ENCODE peak calls at places on chromosomes 13 and 19, in ten cellular contexts. F is K562, Z is prostate gland, L is SK-N-SH, K is suprapubic skin, P is breast epithelium, Y is HCT116, N is GM12878, G is GM23338, I is upper lobe of left lung. O is an unnamed sample.

GRCh38 chr19:19619121-19619848 is 798 bp upstream of the PBX4 start:
- DNase-seq in F (no peak), Z (no peak), L (no peak), K (no peak), P (no peak), Y (no peak), N (no peak), G (peak; percentile 26), I (peak; percentile 60), O (no peak)

GRCh38 chr13:33205804-33206221 is 79.7 kb downstream of the STARD13 start:
- DNase-seq in F (no peak), Z (no peak), L (peak; percentile 33), K (no peak), P (no peak), Y (no peak), N (no peak), G (peak; percentile 32), I (no peak), O (no peak)

GRCh38 chr13:24506698-24507335 is 5.8 kb downstream of the PARP4 start:
- DNase-seq in F (no peak), Z (no peak), L (no peak), K (no peak), P (no peak), Y (no peak), N (no peak), G (peak; percentile 21), I (peak; percentile 83), O (no peak)

GRCh38 chr19:8610041-8610927 is at the start of gene ADAMTS10:
- DNase-seq in F (peak; percentile 77), Z (no peak), L (peak; percentile 84), K (peak; percentile 72), P (no peak), Y (no peak), N (no peak), G (peak; percentile 76), I (peak; percentile 89), O (peak; percentile 18)

GRCh38 chr13:25876256-25876655 is 175.6 kb downstream of the SHISA2 start:
- DNase-seq in F (no peak), Z (no peak), L (no peak), K (no peak), P (no peak), Y (no peak), N (no peak), G (no peak), I (no peak), O (no peak)

GRCh38 chr19:16888629-16889371 is at the start of gene F2RL3:
- DNase-seq in F (peak; percentile 73), Z (no peak), L (peak; percentile 71), K (no peak), P (no peak), Y (no peak), N (no peak), G (peak; percentile 39), I (peak; percentile 85), O (peak; percentile 70)

GRCh38 chr13:20988909-20989735 is 72.3 kb downstream of the LATS2 start:
- DNase-seq in F (no peak), Z (no peak), L (no peak), K (no peak), P (no peak), Y (no peak), N (no peak), G (no peak), I (peak; percentile 80), O (no peak)

GRCh38 chr19:17041994-17042393 is 15.4 kb upstream of the CPAMD8 start:
- DNase-seq in F (no peak), Z (no peak), L (no peak), K (no peak), P (no peak), Y (no peak), N (no peak), G (no peak), I (no peak), O (peak; percentile 24)

GRCh38 chr13:45374917-45375316 is 33.9 kb upstream of the TPT1 start:
- DNase-seq in F (no peak), Z (no peak), L (no peak), K (no peak), P (no peak), Y (no peak), N (no peak), G (no peak), I (no peak), O (no peak)

GRCh38 chr13:35881360-35881759 is 249.8 kb downstream of the DCLK1 start:
- DNase-seq in F (no peak), Z (peak; percentile 63), L (no peak), K (no peak), P (no peak), Y (no peak), N (no peak), G (no peak), I (no peak), O (no peak)

GRCh38 chr19:47176071-47176626 is 45.5 kb downstream of the SAE1 start:
- DNase-seq in F (no peak), Z (no peak), L (no peak), K (no peak), P (no peak), Y (no peak), N (no peak), G (no peak), I (no peak), O (no peak)

GRCh38 chr19:17292301-17293074 is 10.7 kb downstream of the ABHD8 start:
- DNase-seq in F (peak; percentile 96), Z (peak; percentile 59), L (peak; percentile 93), K (peak; percentile 79), P (no peak), Y (peak; percentile 86), N (peak; percentile 46), G (peak; percentile 93), I (peak; percentile 96), O (peak; percentile 85)

GRCh38 chr19:10617409-10618121 is 7.8 kb upstream of the SLC44A2 start:
- DNase-seq in F (peak; percentile 37), Z (peak; percentile 70), L (peak; percentile 11), K (no peak), P (no peak), Y (no peak), N (no peak), G (no peak), I (no peak), O (no peak)

GRCh38 chr19:10611907-10612306 is 13.4 kb upstream of the SLC44A2 start:
- DNase-seq in F (no peak), Z (no peak), L (no peak), K (no peak), P (no peak), Y (no peak), N (no peak), G (no peak), I (no peak), O (no peak)

GRCh38 chr19:10618846-10619245 is 6.5 kb upstream of the SLC44A2 start:
- DNase-seq in F (no peak), Z (no peak), L (no peak), K (no peak), P (no peak), Y (no peak), N (no peak), G (no peak), I (no peak), O (no peak)

GRCh38 chr19:10612515-10613119 is 12.7 kb upstream of the SLC44A2 start:
- DNase-seq in F (no peak), Z (peak; percentile 50), L (peak; percentile 20), K (no peak), P (no peak), Y (no peak), N (no peak), G (no peak), I (peak; percentile 85), O (peak; percentile 61)

DNA sequence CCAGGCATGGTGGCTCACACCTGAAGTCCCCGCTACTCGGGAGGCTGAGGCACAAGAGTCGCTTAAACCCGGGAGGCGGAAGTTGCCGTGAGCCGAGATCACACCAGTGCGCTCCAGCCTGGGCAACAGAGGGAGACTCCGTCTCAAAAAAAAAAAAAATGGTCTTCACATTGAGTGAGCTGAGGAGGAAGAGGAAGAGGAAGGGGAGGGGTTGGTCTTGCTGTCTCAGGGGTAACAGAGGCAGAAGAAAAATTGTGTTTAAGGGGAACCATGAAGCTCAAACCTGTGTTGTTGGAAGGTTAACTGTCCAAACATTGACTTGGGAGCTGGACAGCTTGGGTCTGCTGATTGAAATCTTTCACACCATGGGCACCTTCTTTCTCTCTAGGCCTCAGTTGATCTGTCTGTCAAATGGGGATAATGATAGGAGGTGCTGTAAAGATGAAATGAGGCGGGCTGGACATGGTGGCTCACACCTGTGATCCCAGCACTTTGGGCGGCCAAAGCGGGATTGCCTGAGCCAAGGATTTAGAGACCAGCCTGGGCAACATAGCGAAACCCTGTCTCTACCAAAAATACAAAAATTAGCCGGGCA is 9.8 kb upstream of the SLC44A2 start:
- DNase-seq in F (no peak), Z (no peak), L (no peak), K (no peak), P (no peak), Y (no peak), N (no peak), G (no peak), I (no peak), O (no peak)
- H3K36me3 ChIP-seq in F (no peaks in the 10 kb centered on the region), Z (no peaks in the 10 kb centered on the region), L (no peaks in the 10 kb centered on the region), K (no peaks in the 10 kb centered on the region), P (no peaks in the 10 kb centered on the region), Y (no peaks in the 10 kb centered on the region), N (no peaks in the 10 kb centered on the region), G (no peaks in the 10 kb centered on the region), I (no peaks in the 10 kb centered on the region), O (no peaks in the 10 kb centered on the region)

DNA sequence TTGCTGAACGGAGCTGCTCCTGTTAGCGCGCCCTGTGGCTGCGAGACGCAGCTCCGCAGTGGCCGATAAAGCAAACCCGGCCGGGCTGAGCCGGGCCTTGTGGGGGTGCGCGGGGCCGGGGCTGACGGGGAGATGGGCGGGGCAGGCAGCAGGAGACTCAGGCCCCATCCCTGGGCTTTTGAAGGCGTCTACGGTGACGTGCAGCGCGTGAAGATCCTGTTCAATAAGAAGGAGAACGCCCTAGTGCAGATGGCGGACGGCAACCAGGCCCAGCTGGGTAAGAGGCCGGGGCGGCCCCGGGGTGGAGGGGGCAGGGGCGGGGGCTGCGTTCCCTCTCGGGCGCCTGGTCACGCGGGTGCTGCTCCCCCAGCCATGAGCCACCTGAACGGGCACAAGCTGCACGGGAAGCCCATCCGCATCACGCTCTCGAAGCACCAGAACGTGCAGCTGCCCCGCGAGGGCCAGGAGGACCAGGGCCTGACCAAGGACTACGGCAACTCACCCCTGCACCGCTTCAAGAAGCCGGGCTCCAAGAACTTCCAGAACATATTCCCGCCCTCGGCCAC is 11.0 kb downstream of the PTBP1 start:
- DNase-seq in F (peak; percentile 42), Z (no peak), L (peak; percentile 48), K (no peak), P (no peak), Y (no peak), N (no peak), G (no peak), I (peak; percentile 83), O (no peak)
- TF ChIP-seq POLR2AphosphoS5 in F (peak; percentile 43), Z (no peak), L (no peak), K (no peak), P (no peak), Y (peak; percentile 19), N (peak; percentile 55), G (no peak), I (no peak), O (no peak)

GRCh38 chr13:110683203-110683883 is 22.6 kb downstream of the CARS2 start:
- DNase-seq in F (no peak), Z (no peak), L (no peak), K (no peak), P (no peak), Y (peak; percentile 8), N (no peak), G (peak; percentile 45), I (no peak), O (no peak)
- H3K36me3 ChIP-seq in F (peaks cover 64% of the 10 kb centered on the region), Z (peaks cover 8% of the 10 kb centered on the region), L (peaks cover 54% of the 10 kb centered on the region), K (peaks cover 88% of the 10 kb centered on the region), P (no peaks in the 10 kb centered on the region), Y (peaks cover 20% of the 10 kb centered on the region), N (peaks cover 14% of the 10 kb centered on the region), G (peaks cover 23% of the 10 kb centered on the region), I (peaks cover 40% of the 10 kb centered on the region), O (peaks cover 22% of the 10 kb centered on the region)

GRCh38 chr19:12670159-12670928 is 3.7 kb downstream of the WDR83 start:
- DNase-seq in F (no peak), Z (no peak), L (no peak), K (no peak), P (no peak), Y (no peak), N (no peak), G (no peak), I (no peak), O (no peak)
- TF ChIP-seq POLR2AphosphoS5 in F (peak; percentile 41), Z (no peak), L (no peak), K (no peak), P (no peak), Y (no peak), N (peak; percentile 36), G (no peak), I (no peak), O (no peak)

O was measured in transverse colon.